ENCODE peak calls at places on chromosomes 11 and 22, in five cellular contexts. One of them, this sample, is unnamed.

GRCh38 chr22:40966683-40967082 is 15.5 kb downstream of the RBX1 start:
- DNase-seq in mesendoderm: no peak
- DNase-seq in Caco-2: no peak
- DNase-seq in osteoblast: no peak
- DNase-seq in adrenal gland: no peak
- DNase-seq in this sample: no peak

GRCh38 chr11:3022982-3023381 is 30.9 kb upstream of the NAP1L4 start:
- DNase-seq in mesendoderm: peak; percentile 64
- DNase-seq in Caco-2: no peak
- DNase-seq in osteoblast: peak; percentile 95
- DNase-seq in adrenal gland: no peak
- DNase-seq in this sample: no peak

GRCh38 chr22:19766235-19766505 is 5.6 kb downstream of the TBX1 start:
- DNase-seq in mesendoderm: no peak
- DNase-seq in osteoblast: peak; percentile 87
- DNase-seq in Caco-2: no peak
- DNase-seq in adrenal gland: no peak
- DNase-seq in this sample: no peak

GRCh38 chr11:97092823-97093222 is 703.0 kb downstream of the JRKL start:
- DNase-seq in adrenal gland: no peak
- DNase-seq in mesendoderm: peak; percentile 17
- DNase-seq in osteoblast: no peak
- DNase-seq in Caco-2: no peak
- DNase-seq in this sample: no peak

GRCh38 chr11:63668396-63668795 is 2.8 kb downstream of the ATL3 start:
- DNase-seq in mesendoderm: no peak
- DNase-seq in osteoblast: peak; percentile 85
- DNase-seq in Caco-2: no peak
- DNase-seq in adrenal gland: no peak
- DNase-seq in this sample: no peak

GRCh38 chr22:37561209-37562048 is 1.1 kb downstream of the CDC42EP1 start:
- DNase-seq in mesendoderm: peak; percentile 92
- DNase-seq in osteoblast: peak; percentile 99
- DNase-seq in adrenal gland: peak; percentile 93
- DNase-seq in Caco-2: peak; percentile 89
- DNase-seq in this sample: no peak

GRCh38 chr22:37144180-37144554 is 5.5 kb downstream of the IL2RB start:
- DNase-seq in osteoblast: peak; percentile 42
- DNase-seq in Caco-2: no peak
- DNase-seq in adrenal gland: no peak
- DNase-seq in mesendoderm: no peak
- DNase-seq in this sample: no peak

GRCh38 chr11:6742260-6742659 is 29.5 kb downstream of the OR2AG2 start:
- DNase-seq in mesendoderm: no peak
- DNase-seq in Caco-2: no peak
- DNase-seq in osteoblast: no peak
- DNase-seq in adrenal gland: no peak
- DNase-seq in this sample: no peak

GRCh38 chr11:61736310-61736709 is 16.1 kb upstream of the MYRF start:
- DNase-seq in mesendoderm: no peak
- DNase-seq in osteoblast: no peak
- DNase-seq in adrenal gland: no peak
- DNase-seq in Caco-2: no peak
- DNase-seq in this sample: no peak

GRCh38 chr22:18965526-18966421 is 29.7 kb upstream of the PRODH start:
- DNase-seq in adrenal gland: no peak
- DNase-seq in Caco-2: peak; percentile 26
- DNase-seq in mesendoderm: no peak
- DNase-seq in osteoblast: peak; percentile 48
- DNase-seq in this sample: no peak

GRCh38 chr11:119031912-119032280 is 1.2 kb upstream of the SLC37A4 start:
- DNase-seq in Caco-2: no peak
- DNase-seq in osteoblast: no peak
- DNase-seq in adrenal gland: no peak
- DNase-seq in mesendoderm: no peak
- DNase-seq in this sample: no peak

GRCh38 chr11:65041206-65042035 is at the start of gene SAC3D1:
- DNase-seq in Caco-2: peak; percentile 62
- DNase-seq in osteoblast: peak; percentile 96
- DNase-seq in adrenal gland: no peak
- DNase-seq in mesendoderm: peak; percentile 74
- DNase-seq in this sample: no peak

GRCh38 chr22:45154383-45154782 is 9.3 kb upstream of the NUP50 start:
- DNase-seq in Caco-2: no peak
- DNase-seq in adrenal gland: no peak
- DNase-seq in osteoblast: no peak
- DNase-seq in mesendoderm: no peak
- DNase-seq in this sample: no peak

GRCh38 chr11:120219157-120219934 is 8.5 kb downstream of the OAF start:
- DNase-seq in mesendoderm: no peak
- DNase-seq in Caco-2: no peak
- DNase-seq in osteoblast: no peak
- DNase-seq in adrenal gland: no peak
- DNase-seq in this sample: no peak

GRCh38 chr11:135069884-135070283 is 657.8 kb upstream of the B3GAT1 start:
- DNase-seq in mesendoderm: peak; percentile 95
- DNase-seq in adrenal gland: no peak
- DNase-seq in Caco-2: peak; percentile 65
- DNase-seq in osteoblast: no peak
- DNase-seq in this sample: no peak

GRCh38 chr11:12674571-12674935 is 332 bp downstream of the TEAD1 start:
- DNase-seq in adrenal gland: no peak
- DNase-seq in Caco-2: no peak
- DNase-seq in osteoblast: peak; percentile 92
- DNase-seq in mesendoderm: no peak
- DNase-seq in this sample: no peak

GRCh38 chr11:131760191-131760951 is 390.0 kb downstream of the NTM start:
- DNase-seq in Caco-2: no peak
- DNase-seq in adrenal gland: no peak
- DNase-seq in osteoblast: peak; percentile 91
- DNase-seq in mesendoderm: peak; percentile 66
- DNase-seq in this sample: no peak

GRCh38 chr11:26247340-26247739 is 84.6 kb upstream of the ANO3 start:
- DNase-seq in Caco-2: no peak
- DNase-seq in adrenal gland: no peak
- DNase-seq in osteoblast: peak; percentile 73
- DNase-seq in mesendoderm: no peak
- DNase-seq in this sample: no peak

GRCh38 chr11:68727783-68728182 is 23.5 kb downstream of the TESMIN start:
- DNase-seq in mesendoderm: peak; percentile 17
- DNase-seq in Caco-2: no peak
- DNase-seq in adrenal gland: no peak
- DNase-seq in osteoblast: no peak
- DNase-seq in this sample: no peak

GRCh38 chr22:19820880-19821522 is 33.7 kb downstream of the GNB1L start:
- DNase-seq in mesendoderm: no peak
- DNase-seq in osteoblast: peak; percentile 67
- DNase-seq in Caco-2: no peak
- DNase-seq in adrenal gland: peak; percentile 9
- DNase-seq in this sample: no peak

GRCh38 chr11:2306971-2307732 is 5.3 kb downstream of the TSPAN32 start:
- DNase-seq in Caco-2: no peak
- DNase-seq in osteoblast: peak; percentile 84
- DNase-seq in adrenal gland: no peak
- DNase-seq in mesendoderm: no peak
- DNase-seq in this sample: no peak

GRCh38 chr22:17257091-17257490 is 37.9 kb upstream of the ADA2 start:
- DNase-seq in adrenal gland: no peak
- DNase-seq in Caco-2: no peak
- DNase-seq in mesendoderm: no peak
- DNase-seq in osteoblast: peak; percentile 55
- DNase-seq in this sample: no peak

GRCh38 chr11:64566042-64566914 is 24.7 kb upstream of the SLC22A12 start:
- DNase-seq in mesendoderm: peak; percentile 96
- DNase-seq in osteoblast: peak; percentile 96
- DNase-seq in Caco-2: peak; percentile 99
- DNase-seq in adrenal gland: peak; percentile 75
- DNase-seq in this sample: peak; percentile 98

GRCh38 chr11:2761131-2762030 is 61.6 kb upstream of the KCNQ1OT1 start:
- DNase-seq in Caco-2: peak; percentile 33
- DNase-seq in mesendoderm: no peak
- DNase-seq in osteoblast: no peak
- DNase-seq in adrenal gland: no peak
- DNase-seq in this sample: no peak

GRCh38 chr11:70016666-70017347 is 61.3 kb upstream of the ANO1 start:
- DNase-seq in Caco-2: no peak
- DNase-seq in osteoblast: peak; percentile 89
- DNase-seq in adrenal gland: no peak
- DNase-seq in mesendoderm: no peak
- DNase-seq in this sample: no peak

GRCh38 chr11:118911113-118911879 is 14.4 kb downstream of the BCL9L start:
- DNase-seq in osteoblast: peak; percentile 80
- DNase-seq in Caco-2: peak; percentile 98
- DNase-seq in mesendoderm: peak; percentile 83
- DNase-seq in adrenal gland: peak; percentile 40
- DNase-seq in this sample: no peak

GRCh38 chr11:18264035-18264434 is 2.0 kb upstream of the SAA1 start:
- DNase-seq in osteoblast: no peak
- DNase-seq in mesendoderm: no peak
- DNase-seq in adrenal gland: no peak
- DNase-seq in Caco-2: no peak
- DNase-seq in this sample: no peak

GRCh38 chr11:559020-559620 is 1.4 kb downstream of the LMNTD2 start:
- DNase-seq in adrenal gland: no peak
- DNase-seq in osteoblast: peak; percentile 88
- DNase-seq in mesendoderm: no peak
- DNase-seq in Caco-2: peak; percentile 41
- DNase-seq in this sample: no peak

GRCh38 chr11:558503-558902 is 2.0 kb downstream of the LMNTD2 start:
- DNase-seq in Caco-2: no peak
- DNase-seq in adrenal gland: no peak
- DNase-seq in osteoblast: peak; percentile 83
- DNase-seq in mesendoderm: no peak
- DNase-seq in this sample: no peak

GRCh38 chr11:561148-562003 is 606 bp downstream of the RASSF7 start:
- DNase-seq in osteoblast: peak; percentile 92
- DNase-seq in Caco-2: peak; percentile 94
- DNase-seq in mesendoderm: peak; percentile 37
- DNase-seq in adrenal gland: no peak
- DNase-seq in this sample: peak; percentile 36

GRCh38 chr11:560305-561147 is at the start of the genes LMNTD2 and RASSF7:
- DNase-seq in Caco-2: peak; percentile 96
- DNase-seq in osteoblast: peak; percentile 100
- DNase-seq in mesendoderm: peak; percentile 93
- DNase-seq in adrenal gland: peak; percentile 94
- DNase-seq in this sample: peak; percentile 33

GRCh38 chr11:559712-560304 is 730 bp downstream of the LMNTD2 start:
- DNase-seq in adrenal gland: no peak
- DNase-seq in osteoblast: peak; percentile 93
- DNase-seq in mesendoderm: peak; percentile 63
- DNase-seq in Caco-2: peak; percentile 79
- DNase-seq in this sample: no peak
- H3K4me3 ChIP-seq in adrenal gland: peak overlapping the region; percentile 94
- H3K4me3 ChIP-seq in osteoblast: peak overlapping the region; percentile 75
- H3K4me3 ChIP-seq in mesendoderm: no peak overlapping the region
- H3K4me3 ChIP-seq in Caco-2: peak overlapping the region; percentile 68
- H3K4me3 ChIP-seq in this sample: peak overlapping the region; percentile 62

GRCh38 chr11:36231300-36231699 is 57.9 kb downstream of the COMMD9 start:
- DNase-seq in Caco-2: no peak
- DNase-seq in mesendoderm: no peak
- DNase-seq in adrenal gland: no peak
- DNase-seq in osteoblast: peak; percentile 90
- DNase-seq in this sample: no peak

GRCh38 chr11:36227044-36227443 is 62.2 kb downstream of the COMMD9 start:
- DNase-seq in adrenal gland: no peak
- DNase-seq in mesendoderm: no peak
- DNase-seq in Caco-2: no peak
- DNase-seq in osteoblast: no peak
- DNase-seq in this sample: no peak

GRCh38 chr11:36228689-36229088 is 60.5 kb downstream of the COMMD9 start:
- DNase-seq in adrenal gland: no peak
- DNase-seq in osteoblast: no peak
- DNase-seq in mesendoderm: no peak
- DNase-seq in Caco-2: no peak
- DNase-seq in this sample: no peak

GRCh38 chr11:36233226-36233625 is 56.0 kb downstream of the COMMD9 start:
- DNase-seq in adrenal gland: no peak
- DNase-seq in Caco-2: no peak
- DNase-seq in mesendoderm: no peak
- DNase-seq in osteoblast: no peak
- DNase-seq in this sample: no peak

GRCh38 chr11:36229091-36229490 is 60.1 kb downstream of the COMMD9 start:
- DNase-seq in mesendoderm: no peak
- DNase-seq in adrenal gland: no peak
- DNase-seq in osteoblast: no peak
- DNase-seq in Caco-2: no peak
- DNase-seq in this sample: no peak
- H3K4me3 ChIP-seq in mesendoderm: no peak overlapping the region
- H3K4me3 ChIP-seq in adrenal gland: no peak overlapping the region
- H3K4me3 ChIP-seq in osteoblast: no peak overlapping the region
- H3K4me3 ChIP-seq in Caco-2: no peak overlapping the region
- H3K4me3 ChIP-seq in this sample: no peak overlapping the region

GRCh38 chr11:10693509-10694071 is at the start of gene IRAG1:
- DNase-seq in mesendoderm: peak; percentile 15
- DNase-seq in osteoblast: peak; percentile 85
- DNase-seq in Caco-2: no peak
- DNase-seq in adrenal gland: peak; percentile 31
- DNase-seq in this sample: no peak
- H3K4me3 ChIP-seq in mesendoderm: no peak within 1 kb of the TSS
- H3K4me3 ChIP-seq in osteoblast: peak within 1 kb of the TSS; percentile 71
- H3K4me3 ChIP-seq in Caco-2: no peak within 1 kb of the TSS
- H3K4me3 ChIP-seq in adrenal gland: peak within 1 kb of the TSS; percentile 31
- H3K4me3 ChIP-seq in this sample: no peak within 1 kb of the TSS

GRCh38 chr22:30248484-30248883 is 1.9 kb upstream of the LIF start:
- DNase-seq in mesendoderm: no peak
- DNase-seq in Caco-2: no peak
- DNase-seq in osteoblast: no peak
- DNase-seq in adrenal gland: no peak
- DNase-seq in this sample: no peak

GRCh38 chr22:30245985-30246901 is at the start of gene LIF:
- DNase-seq in mesendoderm: peak; percentile 49
- DNase-seq in osteoblast: peak; percentile 99
- DNase-seq in Caco-2: no peak
- DNase-seq in adrenal gland: no peak
- DNase-seq in this sample: no peak

GRCh38 chr22:30247974-30248373 is 1.4 kb upstream of the LIF start:
- DNase-seq in mesendoderm: no peak
- DNase-seq in adrenal gland: no peak
- DNase-seq in Caco-2: no peak
- DNase-seq in osteoblast: no peak
- DNase-seq in this sample: no peak

GRCh38 chr22:30247561-30247960 is 1.0 kb upstream of the LIF start:
- DNase-seq in adrenal gland: no peak
- DNase-seq in Caco-2: no peak
- DNase-seq in osteoblast: no peak
- DNase-seq in mesendoderm: no peak
- DNase-seq in this sample: no peak

GRCh38 chr22:30246962-30247376 is 410 bp upstream of the LIF start:
- DNase-seq in adrenal gland: no peak
- DNase-seq in osteoblast: no peak
- DNase-seq in mesendoderm: no peak
- DNase-seq in Caco-2: peak; percentile 72
- DNase-seq in this sample: no peak
- H3K4me3 ChIP-seq in adrenal gland: peak overlapping the region; percentile 61
- H3K4me3 ChIP-seq in osteoblast: peak overlapping the region; percentile 93
- H3K4me3 ChIP-seq in mesendoderm: no peak overlapping the region
- H3K4me3 ChIP-seq in Caco-2: peak overlapping the region; percentile 64
- H3K4me3 ChIP-seq in this sample: peak overlapping the region; percentile 67

This sample was measured in LNCaP clone FGC.